ENCODE peak calls at places on chromosome 17, in nine cellular contexts. One of them, this sample, is unnamed.

GRCh38 chr17:21098934-21099687 is 27.7 kb upstream of the DHRS7B start:
- DNase-seq in pancreas: no peak
- DNase-seq in stomach: peak
- DNase-seq in fibroblast of lung: peak
- DNase-seq in body of pancreas: peak
- DNase-seq in SJSA1: peak
- DNase-seq in Karpas-422: peak
- DNase-seq in mammary epithelial cell: peak
- DNase-seq in GM23248: peak
- DNase-seq in this sample: peak

GRCh38 chr17:45338996-45339535 is 22.2 kb upstream of the MAP3K14 start:
- DNase-seq in stomach: no peak
- DNase-seq in SJSA1: no peak
- DNase-seq in pancreas: no peak
- DNase-seq in fibroblast of lung: no peak
- DNase-seq in Karpas-422: no peak
- DNase-seq in GM23248: no peak
- DNase-seq in mammary epithelial cell: no peak
- DNase-seq in body of pancreas: no peak
- DNase-seq in this sample: no peak

GRCh38 chr17:80879723-80880649 is 111.7 kb upstream of the CHMP6 start:
- DNase-seq in pancreas: no peak
- DNase-seq in stomach: no peak
- DNase-seq in mammary epithelial cell: no peak
- DNase-seq in fibroblast of lung: no peak
- DNase-seq in Karpas-422: no peak
- DNase-seq in GM23248: no peak
- DNase-seq in SJSA1: no peak
- DNase-seq in body of pancreas: no peak
- DNase-seq in this sample: peak

GRCh38 chr17:42436401-42436800 is 13.3 kb upstream of the CAVIN1 start:
- DNase-seq in stomach: no peak
- DNase-seq in Karpas-422: no peak
- DNase-seq in pancreas: no peak
- DNase-seq in mammary epithelial cell: peak
- DNase-seq in body of pancreas: no peak
- DNase-seq in SJSA1: no peak
- DNase-seq in fibroblast of lung: peak
- DNase-seq in GM23248: peak
- DNase-seq in this sample: no peak

GRCh38 chr17:42288985-42289862 is 926 bp downstream of the STAT5A start:
- DNase-seq in body of pancreas: peak
- DNase-seq in SJSA1: no peak
- DNase-seq in pancreas: peak
- DNase-seq in GM23248: no peak
- DNase-seq in Karpas-422: peak
- DNase-seq in stomach: peak
- DNase-seq in mammary epithelial cell: no peak
- DNase-seq in fibroblast of lung: no peak
- DNase-seq in this sample: peak

GRCh38 chr17:11535231-11535630 is 63.0 kb upstream of the DNAH9 start:
- DNase-seq in SJSA1: no peak
- DNase-seq in fibroblast of lung: no peak
- DNase-seq in mammary epithelial cell: no peak
- DNase-seq in Karpas-422: no peak
- DNase-seq in stomach: no peak
- DNase-seq in pancreas: no peak
- DNase-seq in body of pancreas: no peak
- DNase-seq in GM23248: no peak
- DNase-seq in this sample: no peak

GRCh38 chr17:77948690-77949114 is 9.8 kb upstream of the TNRC6C start:
- DNase-seq in SJSA1: no peak
- DNase-seq in GM23248: peak
- DNase-seq in stomach: no peak
- DNase-seq in pancreas: no peak
- DNase-seq in Karpas-422: no peak
- DNase-seq in fibroblast of lung: peak
- DNase-seq in mammary epithelial cell: peak
- DNase-seq in body of pancreas: no peak
- DNase-seq in this sample: no peak

GRCh38 chr17:6561446-6561845 is 5.1 kb upstream of the PITPNM3 start:
- DNase-seq in pancreas: no peak
- DNase-seq in mammary epithelial cell: no peak
- DNase-seq in GM23248: no peak
- DNase-seq in Karpas-422: no peak
- DNase-seq in stomach: no peak
- DNase-seq in SJSA1: no peak
- DNase-seq in body of pancreas: no peak
- DNase-seq in fibroblast of lung: no peak
- DNase-seq in this sample: no peak

GRCh38 chr17:54754560-54754959 is 146.1 kb upstream of the TOM1L1 start:
- DNase-seq in GM23248: no peak
- DNase-seq in pancreas: no peak
- DNase-seq in body of pancreas: no peak
- DNase-seq in stomach: no peak
- DNase-seq in fibroblast of lung: no peak
- DNase-seq in mammary epithelial cell: no peak
- DNase-seq in SJSA1: no peak
- DNase-seq in Karpas-422: peak
- DNase-seq in this sample: no peak

GRCh38 chr17:7204335-7204734 is 15.3 kb downstream of the DLG4 start:
- DNase-seq in Karpas-422: no peak
- DNase-seq in pancreas: no peak
- DNase-seq in fibroblast of lung: no peak
- DNase-seq in body of pancreas: no peak
- DNase-seq in stomach: no peak
- DNase-seq in GM23248: no peak
- DNase-seq in SJSA1: no peak
- DNase-seq in mammary epithelial cell: no peak
- DNase-seq in this sample: peak

GRCh38 chr17:80456465-80457235 is 19.8 kb downstream of the NPTX1 start:
- DNase-seq in fibroblast of lung: peak
- DNase-seq in Karpas-422: no peak
- DNase-seq in GM23248: peak
- DNase-seq in SJSA1: no peak
- DNase-seq in stomach: no peak
- DNase-seq in mammary epithelial cell: no peak
- DNase-seq in body of pancreas: no peak
- DNase-seq in pancreas: no peak
- DNase-seq in this sample: no peak

GRCh38 chr17:72887917-72888316 is 204.6 kb downstream of the SLC39A11 start:
- DNase-seq in stomach: no peak
- DNase-seq in mammary epithelial cell: no peak
- DNase-seq in pancreas: no peak
- DNase-seq in body of pancreas: no peak
- DNase-seq in fibroblast of lung: no peak
- DNase-seq in GM23248: peak
- DNase-seq in Karpas-422: no peak
- DNase-seq in SJSA1: no peak
- DNase-seq in this sample: no peak

GRCh38 chr17:34287858-34288257 is 2.3 kb downstream of the CCL11 start:
- DNase-seq in SJSA1: no peak
- DNase-seq in fibroblast of lung: no peak
- DNase-seq in body of pancreas: no peak
- DNase-seq in pancreas: no peak
- DNase-seq in mammary epithelial cell: no peak
- DNase-seq in Karpas-422: no peak
- DNase-seq in stomach: no peak
- DNase-seq in GM23248: peak
- DNase-seq in this sample: no peak

GRCh38 chr17:11081342-11081741 is 159.7 kb upstream of the SHISA6 start:
- DNase-seq in pancreas: no peak
- DNase-seq in GM23248: no peak
- DNase-seq in mammary epithelial cell: no peak
- DNase-seq in stomach: no peak
- DNase-seq in SJSA1: no peak
- DNase-seq in body of pancreas: no peak
- DNase-seq in fibroblast of lung: no peak
- DNase-seq in Karpas-422: no peak
- DNase-seq in this sample: no peak

GRCh38 chr17:4436381-4436780 is 2.6 kb downstream of the SPNS3 start:
- DNase-seq in mammary epithelial cell: no peak
- DNase-seq in pancreas: no peak
- DNase-seq in fibroblast of lung: no peak
- DNase-seq in body of pancreas: no peak
- DNase-seq in stomach: no peak
- DNase-seq in SJSA1: no peak
- DNase-seq in Karpas-422: no peak
- DNase-seq in GM23248: no peak
- DNase-seq in this sample: no peak

GRCh38 chr17:30796016-30796415 is 28.5 kb downstream of the CRLF3 start:
- DNase-seq in SJSA1: no peak
- DNase-seq in GM23248: no peak
- DNase-seq in fibroblast of lung: no peak
- DNase-seq in stomach: no peak
- DNase-seq in Karpas-422: no peak
- DNase-seq in mammary epithelial cell: no peak
- DNase-seq in pancreas: no peak
- DNase-seq in body of pancreas: no peak
- DNase-seq in this sample: no peak

GRCh38 chr17:9645858-9646555 is 690 bp downstream of the USP43 start:
- DNase-seq in stomach: peak
- DNase-seq in SJSA1: peak
- DNase-seq in mammary epithelial cell: peak
- DNase-seq in pancreas: peak
- DNase-seq in body of pancreas: peak
- DNase-seq in Karpas-422: no peak
- DNase-seq in fibroblast of lung: no peak
- DNase-seq in GM23248: peak
- DNase-seq in this sample: peak

GRCh38 chr17:50966163-50966666 is 100.1 kb upstream of the TOB1 start:
- DNase-seq in Karpas-422: no peak
- DNase-seq in fibroblast of lung: no peak
- DNase-seq in GM23248: no peak
- DNase-seq in SJSA1: no peak
- DNase-seq in body of pancreas: no peak
- DNase-seq in pancreas: no peak
- DNase-seq in mammary epithelial cell: no peak
- DNase-seq in stomach: no peak
- DNase-seq in this sample: no peak

DNA sequence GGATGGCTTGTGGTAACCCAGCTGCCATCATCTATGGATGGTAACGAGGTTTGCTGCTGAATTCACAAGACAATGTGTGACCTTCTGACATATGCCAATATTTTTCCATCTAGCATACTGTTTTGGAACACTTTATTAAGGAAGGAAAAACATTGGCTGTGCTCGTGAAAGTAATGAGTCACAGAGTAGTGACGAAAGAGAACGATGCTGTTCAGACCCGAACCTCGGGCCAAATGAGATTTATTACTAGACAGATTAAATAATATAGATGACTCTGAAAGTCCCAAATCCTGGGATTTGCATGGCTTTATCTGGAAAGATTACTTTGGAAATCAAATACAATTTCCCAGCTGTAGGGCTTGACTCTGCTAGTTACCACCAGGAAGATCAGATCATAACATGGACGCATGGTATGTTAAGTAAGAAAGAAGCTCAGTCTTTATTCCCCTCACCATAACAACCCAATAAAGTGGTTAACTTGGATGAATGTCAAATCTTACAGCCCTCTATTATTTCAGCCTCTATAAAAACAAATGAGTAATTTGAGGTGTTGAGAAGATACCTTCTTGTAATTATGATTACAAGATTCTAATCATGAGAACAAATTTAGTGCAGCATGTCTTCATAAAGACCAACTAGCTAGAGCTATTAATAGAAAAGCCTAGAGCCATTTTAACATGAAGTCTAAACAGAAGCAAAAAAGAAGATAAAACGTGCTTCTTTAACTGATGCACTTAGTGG is 32.6 kb downstream of the ERN1 start:
- DNase-seq in pancreas: no peak
- DNase-seq in fibroblast of lung: peak
- DNase-seq in stomach: no peak
- DNase-seq in SJSA1: no peak
- DNase-seq in Karpas-422: no peak
- DNase-seq in mammary epithelial cell: peak
- DNase-seq in body of pancreas: no peak
- DNase-seq in GM23248: peak
- DNase-seq in this sample: no peak
- H3K27ac ChIP-seq in pancreas: no peak
- H3K27ac ChIP-seq in fibroblast of lung: no peak
- H3K27ac ChIP-seq in stomach: no peak
- H3K27ac ChIP-seq in SJSA1: no peak
- H3K27ac ChIP-seq in Karpas-422: no peak
- H3K27ac ChIP-seq in mammary epithelial cell: peak
- H3K27ac ChIP-seq in body of pancreas: no peak
- H3K27ac ChIP-seq in GM23248: no peak
- H3K27ac ChIP-seq in this sample: no peak

GRCh38 chr17:64400644-64401043 is 10.0 kb upstream of the PECAM1 start:
- DNase-seq in SJSA1: no peak
- DNase-seq in mammary epithelial cell: no peak
- DNase-seq in stomach: no peak
- DNase-seq in GM23248: no peak
- DNase-seq in Karpas-422: no peak
- DNase-seq in pancreas: no peak
- DNase-seq in body of pancreas: no peak
- DNase-seq in fibroblast of lung: no peak
- DNase-seq in this sample: no peak
- H3K27ac ChIP-seq in SJSA1: no peak
- H3K27ac ChIP-seq in mammary epithelial cell: no peak
- H3K27ac ChIP-seq in stomach: no peak
- H3K27ac ChIP-seq in GM23248: no peak
- H3K27ac ChIP-seq in Karpas-422: no peak
- H3K27ac ChIP-seq in pancreas: no peak
- H3K27ac ChIP-seq in body of pancreas: no peak
- H3K27ac ChIP-seq in fibroblast of lung: no peak
- H3K27ac ChIP-seq in this sample: no peak

GRCh38 chr17:40548491-40548981 is 16.7 kb downstream of the CCR7 start:
- DNase-seq in fibroblast of lung: no peak
- DNase-seq in GM23248: no peak
- DNase-seq in mammary epithelial cell: no peak
- DNase-seq in body of pancreas: no peak
- DNase-seq in stomach: peak
- DNase-seq in SJSA1: peak
- DNase-seq in pancreas: no peak
- DNase-seq in Karpas-422: no peak
- DNase-seq in this sample: no peak
- H3K27ac ChIP-seq in fibroblast of lung: peak
- H3K27ac ChIP-seq in GM23248: peak
- H3K27ac ChIP-seq in mammary epithelial cell: no peak
- H3K27ac ChIP-seq in body of pancreas: peak
- H3K27ac ChIP-seq in stomach: peak
- H3K27ac ChIP-seq in SJSA1: no peak
- H3K27ac ChIP-seq in pancreas: no peak
- H3K27ac ChIP-seq in Karpas-422: no peak
- H3K27ac ChIP-seq in this sample: peak

DNA sequence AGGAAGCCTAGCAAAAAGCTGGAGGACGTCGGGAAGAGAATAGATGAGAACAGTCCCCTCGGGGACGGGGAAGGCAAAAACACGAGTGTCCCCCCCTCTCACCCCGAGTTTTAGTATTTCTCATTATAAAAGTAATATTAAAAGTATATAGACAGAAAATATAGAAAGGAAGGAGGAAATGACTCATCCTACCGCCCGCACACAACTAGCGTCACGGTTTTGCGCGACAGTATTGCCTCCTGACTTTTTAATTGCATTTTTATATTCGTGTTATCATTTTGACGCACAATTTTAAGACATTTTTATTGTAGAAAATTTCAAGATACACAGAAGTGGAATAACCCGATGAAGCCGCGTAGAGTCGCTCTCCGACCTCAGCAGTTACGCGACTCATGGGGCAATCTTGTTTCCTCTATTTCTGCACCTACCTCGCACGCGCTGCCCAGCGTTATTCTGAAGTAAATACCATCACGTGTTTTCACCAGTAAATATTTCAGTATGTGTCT is 652 bp upstream of the SLC25A19 start:
- DNase-seq in fibroblast of lung: peak
- DNase-seq in Karpas-422: peak
- DNase-seq in body of pancreas: peak
- DNase-seq in mammary epithelial cell: peak
- DNase-seq in SJSA1: no peak
- DNase-seq in pancreas: no peak
- DNase-seq in stomach: peak
- DNase-seq in GM23248: peak
- DNase-seq in this sample: no peak
- H3K27ac ChIP-seq in fibroblast of lung: peak
- H3K27ac ChIP-seq in Karpas-422: peak
- H3K27ac ChIP-seq in body of pancreas: peak
- H3K27ac ChIP-seq in mammary epithelial cell: peak
- H3K27ac ChIP-seq in SJSA1: peak
- H3K27ac ChIP-seq in pancreas: peak
- H3K27ac ChIP-seq in stomach: peak
- H3K27ac ChIP-seq in GM23248: peak
- H3K27ac ChIP-seq in this sample: peak

This sample was measured in kidney.